ENCODE peak calls at places on chromosomes 5 and 9, in five cellular contexts. One of them, this sample, is unnamed.
A peak's percentile ranks its signal among the peaks of the same experiment; 100 is the strongest.

GRCh38 chr9:70772591-70772990 is 348.8 kb downstream of the TRPM3 start:
- DNase-seq in testis: no peak
- DNase-seq in HFF-Myc: no peak
- DNase-seq in uterus: no peak
- DNase-seq in tibial nerve: no peak
- DNase-seq in this sample: no peak

GRCh38 chr9:123710299-123710698 is 219.6 kb downstream of the DENND1A start:
- DNase-seq in testis: no peak
- DNase-seq in HFF-Myc: no peak
- DNase-seq in uterus: no peak
- DNase-seq in tibial nerve: no peak
- DNase-seq in this sample: no peak

GRCh38 chr5:14487101-14487895 is 94.3 kb upstream of the OTULINL start:
- DNase-seq in testis: no peak
- DNase-seq in HFF-Myc: no peak
- DNase-seq in uterus: no peak
- DNase-seq in tibial nerve: no peak
- DNase-seq in this sample: no peak

GRCh38 chr9:71796368-71796767 is 28.1 kb upstream of the CEMIP2 start:
- DNase-seq in testis: no peak
- DNase-seq in tibial nerve: no peak
- DNase-seq in uterus: no peak
- DNase-seq in HFF-Myc: no peak
- DNase-seq in this sample: no peak

GRCh38 chr5:171340491-171340890 is 31.4 kb downstream of the TLX3 start:
- DNase-seq in testis: no peak
- DNase-seq in HFF-Myc: no peak
- DNase-seq in tibial nerve: no peak
- DNase-seq in uterus: no peak
- DNase-seq in this sample: no peak

GRCh38 chr5:61200582-61201155 is 38.4 kb upstream of the SMIM15 start:
- DNase-seq in testis: no peak
- DNase-seq in HFF-Myc: no peak
- DNase-seq in uterus: no peak
- DNase-seq in tibial nerve: no peak
- DNase-seq in this sample: peak; percentile 51

GRCh38 chr5:54852007-54852406 is 133.4 kb downstream of the ESM1 start:
- DNase-seq in testis: no peak
- DNase-seq in HFF-Myc: no peak
- DNase-seq in tibial nerve: no peak
- DNase-seq in uterus: no peak
- DNase-seq in this sample: no peak

GRCh38 chr9:106670418-106670817 is 192.5 kb upstream of the ZNF462 start:
- DNase-seq in tibial nerve: no peak
- DNase-seq in HFF-Myc: no peak
- DNase-seq in uterus: no peak
- DNase-seq in testis: no peak
- DNase-seq in this sample: no peak

GRCh38 chr9:80382523-80382922 is 810.8 kb downstream of the TLE4 start:
- DNase-seq in testis: no peak
- DNase-seq in tibial nerve: no peak
- DNase-seq in uterus: no peak
- DNase-seq in HFF-Myc: no peak
- DNase-seq in this sample: no peak

GRCh38 chr5:105952875-105953274 is 1717.9 kb downstream of the EFNA5 start:
- DNase-seq in tibial nerve: no peak
- DNase-seq in HFF-Myc: no peak
- DNase-seq in uterus: no peak
- DNase-seq in testis: no peak
- DNase-seq in this sample: peak; percentile 40

GRCh38 chr5:51475628-51476027 is 92.4 kb downstream of the ISL1 start:
- DNase-seq in testis: no peak
- DNase-seq in HFF-Myc: no peak
- DNase-seq in uterus: no peak
- DNase-seq in tibial nerve: no peak
- DNase-seq in this sample: no peak

DNA sequence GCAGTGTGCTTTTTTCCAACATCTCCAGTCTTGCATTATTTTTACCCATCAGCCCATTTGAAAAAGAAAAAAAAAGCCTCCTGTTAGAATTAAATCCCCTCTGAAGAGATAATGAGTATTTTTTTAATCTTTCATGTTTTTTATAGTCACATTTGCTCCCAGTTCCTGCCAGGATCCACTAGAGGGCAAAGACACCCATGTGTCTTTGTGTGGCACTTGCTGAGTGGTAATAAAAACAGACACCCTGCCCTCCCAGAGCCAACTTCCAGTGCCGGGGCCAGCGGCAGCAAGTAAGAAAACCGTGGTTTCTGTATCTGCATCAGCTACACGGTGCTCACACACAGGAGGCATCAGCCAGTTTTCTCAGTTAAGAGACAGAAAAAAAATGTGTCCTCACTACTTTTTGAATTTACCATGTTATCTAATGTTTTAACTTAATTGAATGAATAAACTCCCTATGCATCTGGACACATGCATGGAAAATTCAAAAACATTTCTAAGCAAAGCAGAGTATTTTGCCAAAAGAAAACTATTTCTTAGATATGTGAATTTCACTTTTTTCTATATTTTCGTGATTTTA is 70.2 kb upstream of the PLEKHG4B start:
- DNase-seq in tibial nerve: no peak
- DNase-seq in testis: no peak
- DNase-seq in uterus: no peak
- DNase-seq in HFF-Myc: no peak
- DNase-seq in this sample: no peak
- TF ChIP-seq CTCF in tibial nerve: no peak
- TF ChIP-seq CTCF in testis: peak; percentile 3
- TF ChIP-seq CTCF in uterus: no peak
- TF ChIP-seq CTCF in HFF-Myc: peak; percentile 39
- TF ChIP-seq CTCF in this sample: peak; percentile 33

DNA sequence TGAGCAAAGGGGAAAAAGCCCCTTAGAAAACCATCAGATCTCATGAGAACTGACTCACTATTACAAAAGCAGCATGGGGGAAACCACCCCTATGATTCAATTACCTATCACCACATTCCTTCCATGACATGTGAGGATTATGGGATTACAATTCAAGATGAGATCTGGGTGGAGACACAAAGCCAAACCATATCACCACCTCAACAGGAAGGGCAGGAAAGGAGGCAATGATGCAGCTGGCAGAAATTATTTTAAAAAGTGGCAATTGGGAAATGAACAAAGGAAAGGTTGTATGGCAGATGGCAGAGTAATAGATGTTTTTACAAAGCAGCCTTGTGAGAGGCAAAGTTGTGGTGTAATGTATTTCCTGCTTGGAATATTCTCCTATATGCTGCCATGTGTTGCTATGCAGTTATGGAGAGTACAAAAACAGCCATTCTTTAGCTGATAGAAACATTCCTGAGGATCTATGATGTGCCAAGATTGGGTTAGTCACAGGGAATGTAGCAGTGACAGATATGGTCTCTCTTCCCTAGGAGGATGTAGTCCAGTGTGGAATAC is 138.8 kb downstream of the SMC2 start:
- DNase-seq in tibial nerve: no peak
- DNase-seq in uterus: no peak
- DNase-seq in HFF-Myc: no peak
- DNase-seq in testis: no peak
- DNase-seq in this sample: no peak
- H3K4me3 ChIP-seq in tibial nerve: no peak overlapping the region
- H3K4me3 ChIP-seq in uterus: no peak overlapping the region
- H3K4me3 ChIP-seq in HFF-Myc: no peak overlapping the region
- H3K4me3 ChIP-seq in testis: no peak overlapping the region
- H3K4me3 ChIP-seq in this sample: no peak overlapping the region

GRCh38 chr5:131957721-131958483 is 12.4 kb upstream of the MEIKIN start:
- DNase-seq in testis: no peak
- DNase-seq in uterus: no peak
- DNase-seq in HFF-Myc: no peak
- DNase-seq in tibial nerve: no peak
- DNase-seq in this sample: no peak
- TF ChIP-seq CTCF in testis: no peak
- TF ChIP-seq CTCF in uterus: no peak
- TF ChIP-seq CTCF in HFF-Myc: no peak
- TF ChIP-seq CTCF in tibial nerve: no peak
- TF ChIP-seq CTCF in this sample: no peak

GRCh38 chr5:135375040-135375439 is 24.0 kb downstream of the MACROH2A1 start:
- DNase-seq in HFF-Myc: no peak
- DNase-seq in tibial nerve: no peak
- DNase-seq in uterus: no peak
- DNase-seq in testis: no peak
- DNase-seq in this sample: no peak
- H3K4me3 ChIP-seq in HFF-Myc: no peak overlapping the region
- H3K4me3 ChIP-seq in tibial nerve: no peak overlapping the region
- H3K4me3 ChIP-seq in uterus: no peak overlapping the region
- H3K4me3 ChIP-seq in testis: no peak overlapping the region
- H3K4me3 ChIP-seq in this sample: no peak overlapping the region

GRCh38 chr9:78242041-78242440 is 6.2 kb downstream of the CEP78 start:
- DNase-seq in testis: no peak
- DNase-seq in HFF-Myc: no peak
- DNase-seq in tibial nerve: no peak
- DNase-seq in uterus: no peak
- DNase-seq in this sample: no peak

GRCh38 chr9:78238061-78239038 is 2.5 kb downstream of the CEP78 start:
- DNase-seq in uterus: no peak
- DNase-seq in testis: no peak
- DNase-seq in tibial nerve: no peak
- DNase-seq in HFF-Myc: no peak
- DNase-seq in this sample: no peak

GRCh38 chr9:78236511-78236950 is 656 bp downstream of the CEP78 start:
- DNase-seq in tibial nerve: no peak
- DNase-seq in testis: peak; percentile 23
- DNase-seq in HFF-Myc: no peak
- DNase-seq in uterus: no peak
- DNase-seq in this sample: no peak

GRCh38 chr9:78235771-78236510 is at the start of gene CEP78:
- DNase-seq in HFF-Myc: peak; percentile 64
- DNase-seq in tibial nerve: peak; percentile 82
- DNase-seq in testis: peak; percentile 96
- DNase-seq in uterus: peak; percentile 91
- DNase-seq in this sample: peak; percentile 96

DNA sequence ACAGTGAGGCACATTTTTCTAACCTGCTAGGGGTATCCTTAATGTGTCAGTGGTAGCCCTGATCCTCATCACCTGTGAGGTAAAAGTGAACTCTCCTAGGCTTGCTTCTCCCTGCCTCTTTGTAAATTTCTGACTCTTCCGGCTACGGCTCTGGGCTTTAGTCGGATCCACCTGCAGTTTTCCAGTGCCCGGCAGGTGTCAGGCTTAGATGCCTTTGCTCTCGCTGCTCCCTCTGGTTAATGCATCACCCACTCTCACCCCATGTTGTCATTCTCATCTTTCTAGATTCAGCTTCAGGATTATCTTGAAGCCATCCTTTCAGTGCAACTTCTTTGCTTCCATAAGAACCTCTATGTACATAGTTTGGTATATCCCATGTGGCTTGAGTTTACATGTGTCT is 3.6 kb downstream of the CEP78 start:
- DNase-seq in HFF-Myc: no peak
- DNase-seq in uterus: no peak
- DNase-seq in tibial nerve: no peak
- DNase-seq in testis: no peak
- DNase-seq in this sample: no peak
- TF ChIP-seq CTCF in HFF-Myc: no peak
- TF ChIP-seq CTCF in uterus: no peak
- TF ChIP-seq CTCF in tibial nerve: no peak
- TF ChIP-seq CTCF in testis: no peak
- TF ChIP-seq CTCF in this sample: no peak

GRCh38 chr9:9112001-9112725 is 1312.6 kb upstream of the DMAC1 start:
- DNase-seq in HFF-Myc: no peak
- DNase-seq in testis: no peak
- DNase-seq in tibial nerve: no peak
- DNase-seq in uterus: no peak
- DNase-seq in this sample: no peak
- H3K4me3 ChIP-seq in HFF-Myc: no peak overlapping the region
- H3K4me3 ChIP-seq in testis: no peak overlapping the region
- H3K4me3 ChIP-seq in tibial nerve: no peak overlapping the region
- H3K4me3 ChIP-seq in uterus: no peak overlapping the region
- H3K4me3 ChIP-seq in this sample: no peak overlapping the region

This sample was measured in BE2C.